ENCODE peak calls at places on chromosome 7, in seven cellular contexts. G is H9, D is chondrocyte, C is neural crest cell, X is GM13976, M is GM06990, J is AG04449. L is an unnamed sample.

GRCh38 chr7:138752568-138753518 is 45.0 kb upstream of the TMEM213 start:
- DNase-seq in J (no peak), M (peak; percentile 67), G (no peak), C (no peak), X (no peak), D (no peak), L (no peak)

GRCh38 chr7:43847496-43847895 is 21.8 kb downstream of the MRPS24 start:
- DNase-seq in C (no peak), G (no peak), D (no peak), M (no peak), X (no peak), J (no peak), L (no peak)

GRCh38 chr7:23298141-23298851 is 843 bp upstream of the MALSU1 start:
- DNase-seq in M (no peak), D (no peak), J (peak; percentile 19), C (no peak), G (no peak), X (no peak), L (no peak)

GRCh38 chr7:4745971-4746919 is 29.2 kb upstream of the AP5Z1 start:
- DNase-seq in C (no peak), M (peak; percentile 44), G (no peak), J (no peak), D (no peak), X (no peak), L (no peak)

GRCh38 chr7:15686209-15686956 is at the start of gene MEOX2:
- DNase-seq in X (peak; percentile 8), C (peak; percentile 41), J (no peak), G (peak; percentile 52), D (no peak), M (no peak), L (peak; percentile 68)

GRCh38 chr7:148156248-148156647 is 434.3 kb upstream of the C7orf33 start:
- DNase-seq in D (no peak), J (peak; percentile 14), G (no peak), C (no peak), M (no peak), X (no peak), L (no peak)

GRCh38 chr7:74427974-74428373 is 25.7 kb upstream of the GTF2IRD1 start:
- DNase-seq in D (peak; percentile 40), M (no peak), G (no peak), J (no peak), X (no peak), C (no peak), L (no peak)

GRCh38 chr7:78563186-78563585 is 764.6 kb downstream of the PHTF2 start:
- DNase-seq in G (peak; percentile 62), M (no peak), D (no peak), C (no peak), X (no peak), J (no peak), L (no peak)

GRCh38 chr7:157943561-157943960 is 606.8 kb downstream of the DNAJB6 start:
- DNase-seq in M (no peak), C (no peak), J (no peak), G (no peak), X (no peak), D (no peak), L (no peak)

GRCh38 chr7:27073066-27073465 is 22.7 kb downstream of the HOXA1 start:
- DNase-seq in C (no peak), X (no peak), G (no peak), J (no peak), M (no peak), D (no peak), L (no peak)

GRCh38 chr7:101112233-101112632 is 14.7 kb upstream of the SERPINE1 start:
- DNase-seq in X (no peak), M (no peak), G (no peak), C (no peak), J (no peak), D (peak; percentile 95), L (no peak)

GRCh38 chr7:100806276-100806675 is 21.0 kb downstream of the EPHB4 start:
- DNase-seq in G (no peak), M (no peak), D (no peak), C (no peak), X (no peak), J (no peak), L (no peak)

GRCh38 chr7:29270979-29271658 is 76.5 kb downstream of the CHN2 start:
- DNase-seq in J (no peak), C (no peak), M (no peak), D (no peak), X (no peak), G (no peak), L (no peak)

GRCh38 chr7:13282377-13282980 is 595.0 kb downstream of the ARL4A start:
- DNase-seq in G (no peak), J (no peak), C (no peak), M (no peak), X (no peak), D (no peak), L (no peak)

GRCh38 chr7:158322616-158323530 is 264.8 kb downstream of the PTPRN2 start:
- DNase-seq in X (no peak), C (no peak), D (no peak), G (peak; percentile 17), M (no peak), J (no peak), L (no peak)

GRCh38 chr7:95491201-95491600 is 5.5 kb downstream of the ASB4 start:
- DNase-seq in D (no peak), M (no peak), J (no peak), X (no peak), C (no peak), G (no peak), L (no peak)

GRCh38 chr7:108014747-108015682 is 12.1 kb upstream of the LAMB1 start:
- DNase-seq in G (no peak), J (no peak), C (no peak), D (no peak), M (no peak), X (no peak), L (no peak)

GRCh38 chr7:136000288-136000913 is 23.2 kb upstream of the MTPN start:
- DNase-seq in M (no peak), J (no peak), X (no peak), C (no peak), D (no peak), G (no peak), L (no peak)

GRCh38 chr7:124698964-124699363 is 66.6 kb downstream of the GPR37 start:
- DNase-seq in X (no peak), D (no peak), G (no peak), C (no peak), J (no peak), M (no peak), L (no peak)

GRCh38 chr7:79740076-79740475 is 286.6 kb upstream of the MAGI2 start:
- DNase-seq in M (no peak), J (no peak), C (no peak), X (no peak), D (no peak), G (no peak), L (no peak)

GRCh38 chr7:32477649-32477980 is 12.6 kb downstream of the LSM5 start:
- DNase-seq in D (no peak), J (no peak), C (no peak), X (no peak), M (no peak), G (no peak), L (no peak)

GRCh38 chr7:30694218-30694745 is 12.0 kb upstream of the CRHR2 start:
- DNase-seq in J (no peak), D (peak; percentile 65), G (no peak), X (no peak), M (no peak), C (no peak), L (no peak)

GRCh38 chr7:91457208-91457607 is 193.0 kb downstream of the FZD1 start:
- DNase-seq in X (no peak), D (no peak), J (no peak), M (no peak), C (no peak), G (no peak), L (no peak)

GRCh38 chr7:99839560-99840011 is 11.8 kb downstream of the CYP3A43 start:
- DNase-seq in J (no peak), D (no peak), C (no peak), X (no peak), M (no peak), G (peak; percentile 33), L (no peak)

GRCh38 chr7:5526190-5527037 is 102.8 kb upstream of the TNRC18 start:
- DNase-seq in M (peak; percentile 71), J (no peak), D (no peak), C (no peak), G (peak; percentile 80), X (peak; percentile 43), L (no peak)

GRCh38 chr7:99824091-99824490 is 3.7 kb upstream of the CYP3A43 start:
- DNase-seq in G (no peak), D (no peak), J (no peak), C (no peak), X (no peak), M (no peak), L (no peak)

GRCh38 chr7:55066479-55066878 is 47.7 kb downstream of the EGFR start:
- DNase-seq in G (no peak), D (no peak), M (no peak), C (no peak), X (no peak), J (no peak), L (no peak)

GRCh38 chr7:149742075-149742701 is 31.2 kb downstream of the ZNF467 start:
- DNase-seq in D (no peak), G (peak; percentile 88), M (no peak), X (peak; percentile 85), C (peak; percentile 85), J (no peak), L (peak; percentile 85)

DNA sequence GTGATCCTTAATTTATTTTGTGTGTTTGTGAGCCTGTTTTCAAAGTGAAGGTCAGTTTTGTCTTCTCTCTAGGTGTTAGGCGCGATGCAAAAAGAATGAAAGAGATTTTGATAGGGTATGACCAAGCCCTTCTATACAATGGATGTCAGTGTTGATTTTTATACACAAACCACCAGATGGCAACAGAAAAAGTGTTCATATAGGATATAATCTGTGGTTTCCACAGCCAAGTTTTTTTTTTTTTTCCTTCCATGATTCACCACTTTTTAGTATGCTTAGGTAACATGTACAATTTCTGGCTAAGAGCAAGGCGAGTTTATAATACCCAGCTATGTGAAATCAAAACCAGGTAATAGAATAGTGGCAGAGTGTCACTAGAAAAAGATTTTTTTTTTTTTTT is 8.1 kb downstream of the SDK1 start:
- DNase-seq in G (no peak), C (no peak), D (no peak), X (no peak), J (no peak), M (no peak), L (no peak)
- TF ChIP-seq CTCF in G (no peak), C (no peak), D (peak; percentile 70), X (no peak), J (no peak), M (no peak), L (no peak)

GRCh38 chr7:17939111-17939669 is 1.1 kb downstream of the SNX13 start:
- DNase-seq in C (no peak), D (no peak), X (no peak), M (no peak), G (no peak), J (no peak), L (no peak)
- TF ChIP-seq CTCF in C (no peak), D (no peak), X (no peak), M (no peak), G (no peak), J (no peak), L (no peak)

GRCh38 chr7:106944035-106944665 is 79.1 kb downstream of the PIK3CG start:
- DNase-seq in X (no peak), G (peak; percentile 35), C (no peak), M (no peak), J (no peak), D (no peak), L (no peak)
- TF ChIP-seq CTCF in X (no peak), G (no peak), C (no peak), M (no peak), J (no peak), D (no peak), L (no peak)

GRCh38 chr7:39703143-39703542 is 79.8 kb downstream of the RALA start:
- DNase-seq in D (no peak), C (no peak), J (no peak), M (no peak), G (no peak), X (no peak), L (no peak)
- TF ChIP-seq CTCF in D (peak; percentile 53), C (peak; percentile 46), J (no peak), M (no peak), G (peak; percentile 48), X (no peak), L (no peak)

L was measured in nephron progenitor cell.